ENCODE peak calls at places on chromosomes 12 and 14, in eight cellular contexts. S is Peyer's patch, H is astrocyte of the cerebellum, G is H1, P is type B pancreatic cell, B is GM20000, O is progenitor cell of endocrine pancreas, Z is kidney epithelial cell. V is an unnamed sample.

GRCh38 chr14:93086441-93087055 is 29.2 kb downstream of the ITPK1 start:
- DNase-seq in P (no peak), G (no peak), Z (no peak), H (no peak), S (no peak), B (peak; percentile 56), O (no peak), V (no peak)

GRCh38 chr14:58805605-58806358 is 168.0 kb downstream of the DACT1 start:
- DNase-seq in B (no peak), S (no peak), P (no peak), O (no peak), G (no peak), H (peak; percentile 87), Z (no peak), V (no peak)

GRCh38 chr14:68111733-68112270 is 292.2 kb downstream of the RAD51B start:
- DNase-seq in Z (no peak), B (no peak), H (no peak), O (no peak), P (no peak), S (no peak), G (no peak), V (no peak)

GRCh38 chr14:72755766-72756165 is 138.1 kb downstream of the DPF3 start:
- DNase-seq in G (no peak), B (no peak), P (no peak), S (no peak), O (no peak), Z (no peak), H (no peak), V (no peak)

GRCh38 chr14:35319509-35319908 is 27.3 kb downstream of the PSMA6 start:
- DNase-seq in O (no peak), Z (no peak), G (no peak), B (no peak), P (no peak), H (no peak), S (no peak), V (no peak)

GRCh38 chr14:72638021-72638420 is 255.9 kb downstream of the DPF3 start:
- DNase-seq in P (no peak), H (no peak), G (no peak), Z (peak; percentile 42), O (no peak), S (no peak), B (no peak), V (peak; percentile 10)

GRCh38 chr12:49272790-49273725 is 8.2 kb downstream of the TUBA1C start:
- DNase-seq in G (no peak), B (no peak), S (no peak), O (no peak), H (no peak), Z (no peak), P (no peak), V (no peak)

GRCh38 chr14:71468701-71469100 is 463.5 kb upstream of the RGS6 start:
- DNase-seq in H (no peak), S (no peak), Z (no peak), B (no peak), O (no peak), G (no peak), P (no peak), V (no peak)

GRCh38 chr14:76955575-76956252 is 72.8 kb downstream of the IRF2BPL start:
- DNase-seq in P (no peak), S (peak; percentile 63), O (no peak), Z (no peak), B (peak; percentile 66), G (no peak), H (no peak), V (no peak)
- TF ChIP-seq CTCF in P (no peak), S (no peak), O (no peak), Z (no peak), B (no peak), G (no peak), H (no peak), V (no peak)

GRCh38 chr14:98894600-98894999 is 377.4 kb downstream of the BCL11B start:
- DNase-seq in G (no peak), P (no peak), B (no peak), O (no peak), H (no peak), S (no peak), Z (no peak), V (no peak)
- TF ChIP-seq CTCF in G (no peak), P (no peak), B (no peak), O (no peak), H (no peak), S (no peak), Z (no peak), V (no peak)

GRCh38 chr14:106843376-106843775 is 1317.0 kb downstream of the TMEM121 start:
- DNase-seq in P (no peak), H (no peak), Z (no peak), B (no peak), O (no peak), G (no peak), S (peak; percentile 48), V (no peak)
- TF ChIP-seq CTCF in P (no peak), H (no peak), Z (no peak), B (no peak), O (no peak), G (no peak), S (peak; percentile 17), V (no peak)

DNA sequence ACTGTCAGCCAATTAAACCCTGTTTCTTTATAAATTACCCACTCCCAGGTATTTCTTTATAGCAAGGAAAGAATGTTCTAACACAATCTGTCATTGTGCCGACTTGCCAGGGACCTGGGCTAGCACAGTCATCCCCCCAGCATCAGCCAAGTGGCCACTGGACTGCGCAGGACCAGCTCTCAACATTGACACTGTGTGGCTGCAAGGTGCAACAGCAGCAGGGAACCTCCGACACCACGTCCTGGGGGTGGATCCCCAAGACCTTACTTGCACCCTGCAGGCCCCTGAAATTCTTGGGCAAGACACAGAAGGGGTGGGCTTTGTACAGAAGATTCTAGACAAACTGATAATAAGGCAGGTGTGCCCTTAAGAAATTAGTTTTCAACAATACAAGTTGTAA is 309.5 kb downstream of the GLT1D1 start:
- DNase-seq in O (no peak), P (no peak), H (no peak), G (no peak), B (no peak), S (no peak), Z (no peak), V (no peak)
- TF ChIP-seq CTCF in O (no peak), P (no peak), H (no peak), G (peak; percentile 37), B (no peak), S (no peak), Z (no peak), V (no peak)

V was measured in osteocyte.